ENCODE peak calls at places on chromosomes 16 and 17, in six cellular contexts. One of them, this sample, is unnamed.

GRCh38 chr16:89335803-89336485 is 118.4 kb downstream of the ZNF778 start:
- DNase-seq in esophagus squamous epithelium: no peak
- DNase-seq in cardiac fibroblast: no peak
- DNase-seq in ascending aorta: no peak
- DNase-seq in GM06990: no peak
- DNase-seq in left ventricle myocardium inferior: no peak
- DNase-seq in this sample: no peak

GRCh38 chr17:78496311-78496710 is 80.9 kb downstream of the DNAH17 start:
- DNase-seq in esophagus squamous epithelium: no peak
- DNase-seq in cardiac fibroblast: no peak
- DNase-seq in ascending aorta: no peak
- DNase-seq in GM06990: no peak
- DNase-seq in left ventricle myocardium inferior: no peak
- DNase-seq in this sample: no peak

GRCh38 chr16:2009791-2010510 is at the start of gene ZNF598:
- DNase-seq in esophagus squamous epithelium: no peak
- DNase-seq in cardiac fibroblast: peak; percentile 90
- DNase-seq in ascending aorta: no peak
- DNase-seq in GM06990: peak; percentile 89
- DNase-seq in left ventricle myocardium inferior: peak; percentile 85
- DNase-seq in this sample: peak; percentile 78

GRCh38 chr16:86918637-86919036 is 340.3 kb downstream of the FOXL1 start:
- DNase-seq in esophagus squamous epithelium: no peak
- DNase-seq in cardiac fibroblast: no peak
- DNase-seq in ascending aorta: no peak
- DNase-seq in GM06990: no peak
- DNase-seq in left ventricle myocardium inferior: no peak
- DNase-seq in this sample: no peak

GRCh38 chr17:81241648-81242420 is 2.7 kb downstream of the NDUFAF8 start:
- DNase-seq in esophagus squamous epithelium: no peak
- DNase-seq in cardiac fibroblast: peak; percentile 49
- DNase-seq in ascending aorta: no peak
- DNase-seq in GM06990: peak; percentile 81
- DNase-seq in left ventricle myocardium inferior: no peak
- DNase-seq in this sample: peak; percentile 36

GRCh38 chr17:43169561-43170139 is 1.4 kb upstream of the NBR1 start:
- DNase-seq in esophagus squamous epithelium: no peak
- DNase-seq in cardiac fibroblast: peak; percentile 37
- DNase-seq in ascending aorta: peak; percentile 8
- DNase-seq in GM06990: no peak
- DNase-seq in left ventricle myocardium inferior: peak; percentile 19
- DNase-seq in this sample: peak; percentile 15

GRCh38 chr16:24178496-24178895 is 77.6 kb upstream of the CACNG3 start:
- DNase-seq in esophagus squamous epithelium: no peak
- DNase-seq in cardiac fibroblast: no peak
- DNase-seq in ascending aorta: no peak
- DNase-seq in GM06990: no peak
- DNase-seq in left ventricle myocardium inferior: no peak
- DNase-seq in this sample: no peak

GRCh38 chr17:72460711-72461110 is 339.9 kb downstream of the SOX9 start:
- DNase-seq in esophagus squamous epithelium: no peak
- DNase-seq in cardiac fibroblast: peak; percentile 31
- DNase-seq in ascending aorta: no peak
- DNase-seq in GM06990: no peak
- DNase-seq in left ventricle myocardium inferior: no peak
- DNase-seq in this sample: peak; percentile 67

GRCh38 chr16:4371481-4372314 is at the start of gene VASN:
- DNase-seq in esophagus squamous epithelium: no peak
- DNase-seq in cardiac fibroblast: peak; percentile 89
- DNase-seq in ascending aorta: no peak
- DNase-seq in GM06990: peak; percentile 70
- DNase-seq in left ventricle myocardium inferior: peak; percentile 83
- DNase-seq in this sample: peak; percentile 80

GRCh38 chr17:16440814-16441629 is 25.7 kb downstream of the TRPV2 start:
- DNase-seq in esophagus squamous epithelium: no peak
- DNase-seq in cardiac fibroblast: no peak
- DNase-seq in ascending aorta: no peak
- DNase-seq in GM06990: no peak
- DNase-seq in left ventricle myocardium inferior: no peak
- DNase-seq in this sample: peak; percentile 54

GRCh38 chr17:81868674-81869220 is 2.4 kb downstream of the ARHGDIA start:
- DNase-seq in esophagus squamous epithelium: no peak
- DNase-seq in cardiac fibroblast: peak; percentile 91
- DNase-seq in ascending aorta: no peak
- DNase-seq in GM06990: no peak
- DNase-seq in left ventricle myocardium inferior: no peak
- DNase-seq in this sample: peak; percentile 80

GRCh38 chr17:80545499-80545826 is 825 bp downstream of the RPTOR start:
- DNase-seq in esophagus squamous epithelium: no peak
- DNase-seq in cardiac fibroblast: peak; percentile 23
- DNase-seq in ascending aorta: no peak
- DNase-seq in GM06990: no peak
- DNase-seq in left ventricle myocardium inferior: no peak
- DNase-seq in this sample: no peak

GRCh38 chr17:77427471-77427991 is 286.8 kb downstream of the SEC14L1 start:
- DNase-seq in esophagus squamous epithelium: no peak
- DNase-seq in cardiac fibroblast: peak; percentile 84
- DNase-seq in ascending aorta: no peak
- DNase-seq in GM06990: no peak
- DNase-seq in left ventricle myocardium inferior: peak; percentile 66
- DNase-seq in this sample: peak; percentile 86

GRCh38 chr17:75908201-75908600 is 3.5 kb upstream of the MRPL38 start:
- DNase-seq in esophagus squamous epithelium: no peak
- DNase-seq in cardiac fibroblast: no peak
- DNase-seq in ascending aorta: no peak
- DNase-seq in GM06990: no peak
- DNase-seq in left ventricle myocardium inferior: peak; percentile 76
- DNase-seq in this sample: no peak

GRCh38 chr16:88066680-88067529 is 115.7 kb downstream of the BANP start:
- DNase-seq in esophagus squamous epithelium: no peak
- DNase-seq in cardiac fibroblast: no peak
- DNase-seq in ascending aorta: no peak
- DNase-seq in GM06990: no peak
- DNase-seq in left ventricle myocardium inferior: no peak
- DNase-seq in this sample: no peak

DNA sequence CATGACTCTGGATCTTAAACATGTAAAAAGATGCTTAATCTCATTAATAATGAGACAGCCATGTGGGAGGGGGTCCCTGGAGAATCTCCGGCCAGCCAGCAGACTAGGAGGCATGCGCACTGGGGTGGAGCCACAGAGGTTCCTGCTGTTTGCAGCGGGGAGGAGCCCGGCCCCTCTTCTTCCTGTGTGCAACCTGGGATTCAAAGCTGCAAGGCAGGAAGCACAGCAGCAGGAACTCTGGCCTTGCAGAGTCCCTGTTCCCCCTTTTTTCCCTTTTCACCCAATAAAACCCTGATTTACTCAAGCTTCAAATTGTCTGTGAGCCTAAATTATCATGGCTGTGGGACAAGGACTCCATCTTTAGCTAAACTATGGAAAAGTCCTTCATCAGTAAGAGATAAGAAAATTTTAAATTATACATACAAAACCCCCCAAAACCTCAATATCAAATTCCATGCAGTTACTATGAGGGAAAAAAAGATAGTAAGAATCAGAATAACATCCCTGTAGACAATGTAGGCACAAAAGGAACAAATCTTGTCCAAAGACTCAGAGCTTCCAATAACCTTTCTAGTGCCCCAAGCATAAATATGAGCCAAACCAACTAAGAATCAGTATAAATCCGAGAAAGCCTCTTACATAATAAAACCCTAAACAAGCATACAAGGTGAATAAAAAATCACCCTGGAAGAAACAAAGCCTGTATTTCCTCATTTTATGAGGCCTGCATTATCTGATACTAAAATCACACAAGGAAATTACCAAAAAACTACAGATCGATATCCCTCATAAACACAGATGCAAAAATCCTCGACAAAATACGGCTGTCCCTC is 12.1 kb downstream of the CFDP1 start:
- DNase-seq in esophagus squamous epithelium: no peak
- DNase-seq in cardiac fibroblast: peak; percentile 84
- DNase-seq in ascending aorta: no peak
- DNase-seq in GM06990: no peak
- DNase-seq in left ventricle myocardium inferior: peak; percentile 85
- DNase-seq in this sample: peak; percentile 64
- H3K4me3 ChIP-seq in esophagus squamous epithelium: peak overlapping the region; percentile 25
- H3K4me3 ChIP-seq in cardiac fibroblast: no peak overlapping the region
- H3K4me3 ChIP-seq in ascending aorta: peak overlapping the region; percentile 17
- H3K4me3 ChIP-seq in GM06990: no peak overlapping the region
- H3K4me3 ChIP-seq in left ventricle myocardium inferior: peak overlapping the region; percentile 14
- H3K4me3 ChIP-seq in this sample: peak overlapping the region; percentile 9

GRCh38 chr16:26051078-26051477 is 359.3 kb downstream of the HS3ST4 start:
- DNase-seq in esophagus squamous epithelium: no peak
- DNase-seq in cardiac fibroblast: no peak
- DNase-seq in ascending aorta: no peak
- DNase-seq in GM06990: no peak
- DNase-seq in left ventricle myocardium inferior: no peak
- DNase-seq in this sample: no peak
- H3K4me3 ChIP-seq in esophagus squamous epithelium: no peak overlapping the region
- H3K4me3 ChIP-seq in cardiac fibroblast: no peak overlapping the region
- H3K4me3 ChIP-seq in ascending aorta: no peak overlapping the region
- H3K4me3 ChIP-seq in GM06990: no peak overlapping the region
- H3K4me3 ChIP-seq in left ventricle myocardium inferior: no peak overlapping the region
- H3K4me3 ChIP-seq in this sample: no peak overlapping the region

GRCh38 chr17:44220211-44221071 is 966 bp upstream of the UBTF start:
- DNase-seq in esophagus squamous epithelium: no peak
- DNase-seq in cardiac fibroblast: peak; percentile 73
- DNase-seq in ascending aorta: no peak
- DNase-seq in GM06990: peak; percentile 77
- DNase-seq in left ventricle myocardium inferior: peak; percentile 51
- DNase-seq in this sample: peak; percentile 61

GRCh38 chr17:44223574-44224046 is 4.1 kb upstream of the UBTF start:
- DNase-seq in esophagus squamous epithelium: no peak
- DNase-seq in cardiac fibroblast: peak; percentile 78
- DNase-seq in ascending aorta: no peak
- DNase-seq in GM06990: no peak
- DNase-seq in left ventricle myocardium inferior: no peak
- DNase-seq in this sample: peak; percentile 94

GRCh38 chr17:44221072-44221861 is 1.8 kb upstream of the UBTF start:
- DNase-seq in esophagus squamous epithelium: no peak
- DNase-seq in cardiac fibroblast: peak; percentile 86
- DNase-seq in ascending aorta: no peak
- DNase-seq in GM06990: peak; percentile 79
- DNase-seq in left ventricle myocardium inferior: peak; percentile 85
- DNase-seq in this sample: peak; percentile 77

GRCh38 chr17:44221862-44222111 is 2.3 kb upstream of the UBTF start:
- DNase-seq in esophagus squamous epithelium: no peak
- DNase-seq in cardiac fibroblast: no peak
- DNase-seq in ascending aorta: no peak
- DNase-seq in GM06990: no peak
- DNase-seq in left ventricle myocardium inferior: no peak
- DNase-seq in this sample: no peak

GRCh38 chr17:44222112-44222869 is 2.8 kb upstream of the UBTF start:
- DNase-seq in esophagus squamous epithelium: no peak
- DNase-seq in cardiac fibroblast: peak; percentile 91
- DNase-seq in ascending aorta: no peak
- DNase-seq in GM06990: peak; percentile 66
- DNase-seq in left ventricle myocardium inferior: peak; percentile 80
- DNase-seq in this sample: peak; percentile 87
- H3K4me3 ChIP-seq in esophagus squamous epithelium: peak overlapping the region; percentile 99
- H3K4me3 ChIP-seq in cardiac fibroblast: peak overlapping the region; percentile 89
- H3K4me3 ChIP-seq in ascending aorta: peak overlapping the region; percentile 95
- H3K4me3 ChIP-seq in GM06990: peak overlapping the region; percentile 92
- H3K4me3 ChIP-seq in left ventricle myocardium inferior: peak overlapping the region; percentile 84
- H3K4me3 ChIP-seq in this sample: peak overlapping the region; percentile 85

GRCh38 chr17:4901108-4901647 is 1.7 kb downstream of the CHRNE start:
- DNase-seq in esophagus squamous epithelium: no peak
- DNase-seq in cardiac fibroblast: no peak
- DNase-seq in ascending aorta: no peak
- DNase-seq in GM06990: no peak
- DNase-seq in left ventricle myocardium inferior: no peak
- DNase-seq in this sample: no peak

GRCh38 chr17:4901648-4902344 is 1.1 kb downstream of the CHRNE start:
- DNase-seq in esophagus squamous epithelium: no peak
- DNase-seq in cardiac fibroblast: no peak
- DNase-seq in ascending aorta: no peak
- DNase-seq in GM06990: peak; percentile 63
- DNase-seq in left ventricle myocardium inferior: peak; percentile 61
- DNase-seq in this sample: no peak

GRCh38 chr17:4898927-4899326 is 409 bp upstream of the C17orf107 start:
- DNase-seq in esophagus squamous epithelium: no peak
- DNase-seq in cardiac fibroblast: no peak
- DNase-seq in ascending aorta: no peak
- DNase-seq in GM06990: no peak
- DNase-seq in left ventricle myocardium inferior: no peak
- DNase-seq in this sample: no peak

GRCh38 chr17:4899341-4900230 is at the start of gene C17orf107:
- DNase-seq in esophagus squamous epithelium: no peak
- DNase-seq in cardiac fibroblast: peak; percentile 88
- DNase-seq in ascending aorta: peak; percentile 84
- DNase-seq in GM06990: peak; percentile 84
- DNase-seq in left ventricle myocardium inferior: peak; percentile 82
- DNase-seq in this sample: peak; percentile 68

DNA sequence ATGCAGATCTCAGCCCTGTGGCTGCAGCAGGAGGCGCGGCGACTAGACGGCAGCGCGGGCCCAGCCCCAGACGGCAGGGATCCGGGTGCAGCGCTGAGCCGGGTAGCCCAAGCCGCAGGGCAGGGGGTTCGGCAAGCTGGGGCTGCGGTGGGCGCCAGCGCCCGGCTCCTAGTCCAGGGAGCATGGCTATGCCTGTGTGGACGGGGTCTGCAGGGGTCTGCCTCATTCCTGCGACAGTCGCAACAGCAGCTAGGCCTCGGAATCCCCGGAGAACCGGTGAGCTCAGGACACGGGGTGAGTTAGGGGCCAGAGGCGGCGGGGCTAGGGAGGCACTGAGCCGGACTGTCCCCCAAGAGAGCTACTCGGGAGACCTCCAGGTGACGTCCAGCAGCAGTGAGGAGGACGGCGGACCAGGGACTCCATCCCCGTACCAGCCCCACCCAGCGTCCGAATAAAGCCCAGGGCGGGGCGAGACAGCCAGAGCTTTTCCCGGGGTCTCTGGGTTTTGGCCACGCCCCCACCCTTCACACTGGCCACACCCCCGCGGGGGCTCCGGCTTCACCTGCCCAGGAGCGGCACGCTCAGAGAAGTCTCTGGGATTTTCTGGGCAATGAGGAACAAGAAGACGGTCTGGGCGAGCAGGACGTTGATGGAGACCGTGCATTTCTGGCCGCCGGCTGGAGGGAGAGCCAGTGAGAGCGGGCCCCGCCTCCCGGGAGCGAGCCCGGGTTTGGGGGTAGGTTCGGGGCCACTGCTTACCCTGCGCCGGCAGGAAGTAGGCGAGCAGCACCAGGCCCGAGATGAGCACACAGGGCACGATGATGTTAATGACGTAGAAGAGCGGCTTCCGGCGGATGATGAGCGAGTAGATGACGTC is 1.1 kb downstream of the C17orf107 start:
- DNase-seq in esophagus squamous epithelium: no peak
- DNase-seq in cardiac fibroblast: no peak
- DNase-seq in ascending aorta: no peak
- DNase-seq in GM06990: peak; percentile 66
- DNase-seq in left ventricle myocardium inferior: no peak
- DNase-seq in this sample: no peak
- H3K4me3 ChIP-seq in esophagus squamous epithelium: peak overlapping the region; percentile 74
- H3K4me3 ChIP-seq in cardiac fibroblast: peak overlapping the region; percentile 54
- H3K4me3 ChIP-seq in ascending aorta: peak overlapping the region; percentile 65
- H3K4me3 ChIP-seq in GM06990: peak overlapping the region; percentile 43
- H3K4me3 ChIP-seq in left ventricle myocardium inferior: peak overlapping the region; percentile 67
- H3K4me3 ChIP-seq in this sample: no peak overlapping the region